ENCODE peak calls at places on chromosome 9, in ten cellular contexts. F, Q, C, T, N, G, K, B, M and S are unnamed samples.

GRCh38 chr9:37582548-37583157 is 6.5 kb upstream of the FBXO10 start:
- DNase-seq in F (no peak), G (no peak), M (peak), C (peak), T (peak), N (peak), B (peak), K (no peak), Q (no peak), S (no peak)

GRCh38 chr9:76223749-76224340 is 170.4 kb downstream of the RFK start:
- DNase-seq in M (no peak), Q (no peak), C (no peak), F (no peak), K (no peak), B (peak), G (no peak), N (no peak), T (peak), S (no peak)

GRCh38 chr9:83920469-83920941 is 727 bp downstream of the KIF27 start:
- DNase-seq in F (peak), C (no peak), M (no peak), N (no peak), Q (no peak), T (peak), K (no peak), B (peak), G (no peak), S (no peak)

GRCh38 chr9:9950813-9951212 is 662.0 kb downstream of the PTPRD start:
- DNase-seq in G (no peak), M (no peak), C (no peak), F (no peak), N (no peak), K (no peak), T (no peak), B (no peak), Q (no peak), S (no peak)

GRCh38 chr9:4842213-4842612 is 49.5 kb downstream of the RCL1 start:
- DNase-seq in N (no peak), B (no peak), G (no peak), M (no peak), T (no peak), K (no peak), F (no peak), C (no peak), Q (no peak), S (no peak)

GRCh38 chr9:100637787-100638186 is 59.9 kb downstream of the CAVIN4 start:
- DNase-seq in F (no peak), M (no peak), T (no peak), C (peak), K (no peak), N (no peak), Q (no peak), B (no peak), G (no peak), S (no peak)

GRCh38 chr9:6243746-6244145 is 28.1 kb downstream of the IL33 start:
- DNase-seq in N (peak), C (peak), K (no peak), M (peak), Q (no peak), B (no peak), F (no peak), G (no peak), T (no peak), S (no peak)

GRCh38 chr9:14942037-14942436 is 31.8 kb upstream of the FREM1 start:
- DNase-seq in T (peak), B (no peak), G (no peak), C (no peak), F (peak), N (no peak), K (no peak), M (no peak), Q (no peak), S (no peak)

GRCh38 chr9:18405240-18405639 is 68.7 kb upstream of the ADAMTSL1 start:
- DNase-seq in B (peak), G (no peak), M (no peak), T (peak), N (no peak), F (no peak), Q (no peak), C (no peak), K (peak), S (no peak)

GRCh38 chr9:126862461-126862830 is 2.0 kb downstream of the ZBTB34 start:
- DNase-seq in T (no peak), N (no peak), B (no peak), G (no peak), C (no peak), Q (no peak), F (no peak), M (peak), K (no peak), S (no peak)
- H3K4me3 ChIP-seq in T (no peak), N (peak), B (peak), G (no peak), C (peak), Q (no peak), F (peak), M (peak), K (no peak), S (peak)

GRCh38 chr9:108439967-108440366 is 415.8 kb downstream of the ACTL7B start:
- DNase-seq in C (no peak), K (no peak), G (no peak), F (no peak), M (no peak), B (peak), Q (no peak), N (peak), T (peak), S (no peak)
- H3K4me3 ChIP-seq in C (no peak), K (no peak), G (no peak), F (no peak), M (no peak), B (no peak), Q (no peak), N (no peak), T (no peak), S (no peak)

GRCh38 chr9:134407123-134407779 is 81.0 kb downstream of the RXRA start:
- DNase-seq in Q (peak), C (peak), T (peak), B (peak), F (peak), M (peak), G (peak), K (peak), N (peak), S (peak)
- H3K4me3 ChIP-seq in Q (peak), C (peak), T (no peak), B (peak), F (peak), M (peak), G (no peak), K (peak), N (peak), S (peak)

GRCh38 chr9:136996361-136997281 is at the start of gene CLIC3:
- DNase-seq in G (no peak), T (no peak), F (no peak), N (no peak), M (no peak), Q (peak), K (peak), C (no peak), B (no peak), S (no peak)
- H3K4me3 ChIP-seq in G (no peak), T (no peak), F (no peak), N (no peak), M (no peak), Q (peak), K (no peak), C (no peak), B (no peak), S (no peak)

DNA sequence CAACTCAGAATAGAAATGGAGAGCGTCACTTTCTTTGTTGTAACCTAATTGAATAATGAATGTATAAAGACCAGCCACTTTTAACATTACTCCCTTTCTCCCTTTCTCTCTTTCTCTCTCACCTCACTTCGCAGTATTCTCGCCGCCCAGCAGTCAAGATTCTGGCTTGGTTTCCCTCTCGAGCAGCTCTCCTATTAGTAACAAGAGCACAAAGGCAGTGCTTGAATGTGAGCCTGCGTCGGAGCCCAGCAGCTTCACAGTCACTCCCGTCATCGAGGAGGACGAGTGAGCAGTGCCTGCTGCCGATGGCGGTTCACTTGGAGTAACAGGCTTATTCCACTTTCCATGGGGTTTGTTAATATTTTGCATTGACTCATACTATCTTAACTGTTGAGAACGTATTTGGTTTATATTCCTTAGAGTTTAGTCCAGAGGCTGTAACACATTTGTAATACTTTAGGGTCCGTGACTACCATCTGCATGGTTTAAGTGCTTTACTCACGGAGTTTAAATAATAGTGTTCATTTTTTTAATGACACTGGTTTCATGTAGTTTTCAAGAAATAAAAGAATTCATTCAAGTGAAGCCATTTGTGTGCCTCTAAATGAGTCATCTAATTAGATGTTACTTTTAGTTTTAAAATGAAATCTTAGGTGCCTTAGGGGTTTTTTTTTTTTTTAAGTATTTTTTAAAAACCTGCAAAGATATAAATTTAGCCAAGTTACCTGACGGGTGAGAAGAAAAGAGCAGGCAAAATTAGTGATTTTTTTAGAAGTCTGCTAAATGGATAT is 8.4 kb upstream of the DMRT3 start:
- DNase-seq in C (peak), Q (no peak), T (no peak), K (peak), M (no peak), G (no peak), B (no peak), F (no peak), N (no peak), S (no peak)
- H3K4me3 ChIP-seq in C (no peak), Q (no peak), T (no peak), K (peak), M (no peak), G (no peak), B (no peak), F (no peak), N (no peak), S (no peak)

GRCh38 chr9:16653491-16654407 is 216.7 kb downstream of the BNC2 start:
- DNase-seq in M (no peak), G (no peak), C (no peak), T (peak), N (no peak), Q (no peak), K (peak), F (peak), B (peak), S (peak)
- H3K4me3 ChIP-seq in M (peak), G (no peak), C (no peak), T (no peak), N (no peak), Q (no peak), K (peak), F (peak), B (peak), S (peak)

GRCh38 chr9:121822093-121823085 is 171.0 kb downstream of the DAB2IP start:
- DNase-seq in N (no peak), C (no peak), M (no peak), Q (no peak), G (no peak), F (no peak), K (no peak), B (no peak), T (no peak), S (no peak)
- H3K4me3 ChIP-seq in N (no peak), C (no peak), M (no peak), Q (no peak), G (no peak), F (no peak), K (no peak), B (no peak), T (no peak), S (no peak)